ENCODE peak calls at places on chromosomes 12 and 14, in seven cellular contexts. One of them, this sample, is unnamed.
A peak's percentile ranks its signal among the peaks of the same experiment; 100 is the strongest.

GRCh38 chr12:3722368-3722767 is 30.5 kb downstream of the CRACR2A start:
- DNase-seq in lower leg skin: no peak
- DNase-seq in AG09309: no peak
- DNase-seq in left ventricle myocardium inferior: no peak
- DNase-seq in gastrocnemius medialis: no peak
- DNase-seq in BJ: no peak
- DNase-seq in left lung: no peak
- DNase-seq in this sample: no peak

GRCh38 chr12:120719496-120720233 is 6.0 kb upstream of the ACADS start:
- DNase-seq in BJ: no peak
- DNase-seq in left lung: no peak
- DNase-seq in gastrocnemius medialis: no peak
- DNase-seq in left ventricle myocardium inferior: no peak
- DNase-seq in AG09309: no peak
- DNase-seq in lower leg skin: no peak
- DNase-seq in this sample: no peak

GRCh38 chr12:18054925-18055324 is 35.1 kb downstream of the RERGL start:
- DNase-seq in lower leg skin: no peak
- DNase-seq in left lung: no peak
- DNase-seq in BJ: no peak
- DNase-seq in left ventricle myocardium inferior: no peak
- DNase-seq in gastrocnemius medialis: no peak
- DNase-seq in AG09309: no peak
- DNase-seq in this sample: no peak

GRCh38 chr12:22100952-22101748 is 55.1 kb downstream of the CMAS start:
- DNase-seq in AG09309: peak; percentile 31
- DNase-seq in gastrocnemius medialis: no peak
- DNase-seq in left lung: no peak
- DNase-seq in lower leg skin: no peak
- DNase-seq in BJ: no peak
- DNase-seq in left ventricle myocardium inferior: no peak
- DNase-seq in this sample: peak; percentile 13

GRCh38 chr14:45070215-45070614 is 13.7 kb upstream of the PRPF39 start:
- DNase-seq in BJ: no peak
- DNase-seq in left ventricle myocardium inferior: no peak
- DNase-seq in left lung: no peak
- DNase-seq in AG09309: no peak
- DNase-seq in lower leg skin: no peak
- DNase-seq in gastrocnemius medialis: no peak
- DNase-seq in this sample: no peak

GRCh38 chr14:100628225-100628624 is 41.0 kb upstream of the BEGAIN start:
- DNase-seq in lower leg skin: no peak
- DNase-seq in BJ: no peak
- DNase-seq in left lung: no peak
- DNase-seq in left ventricle myocardium inferior: no peak
- DNase-seq in gastrocnemius medialis: no peak
- DNase-seq in AG09309: no peak
- DNase-seq in this sample: no peak

GRCh38 chr14:84042992-84043391 is 1487.0 kb upstream of the FLRT2 start:
- DNase-seq in lower leg skin: no peak
- DNase-seq in BJ: no peak
- DNase-seq in left ventricle myocardium inferior: no peak
- DNase-seq in left lung: no peak
- DNase-seq in gastrocnemius medialis: no peak
- DNase-seq in AG09309: no peak
- DNase-seq in this sample: no peak

GRCh38 chr12:13956060-13956590 is 25.3 kb downstream of the GRIN2B start:
- DNase-seq in left ventricle myocardium inferior: no peak
- DNase-seq in AG09309: no peak
- DNase-seq in BJ: no peak
- DNase-seq in left lung: no peak
- DNase-seq in gastrocnemius medialis: no peak
- DNase-seq in lower leg skin: no peak
- DNase-seq in this sample: no peak

GRCh38 chr14:96121660-96122395 is 82.7 kb downstream of the C14orf132 start:
- DNase-seq in BJ: no peak
- DNase-seq in left lung: no peak
- DNase-seq in AG09309: no peak
- DNase-seq in left ventricle myocardium inferior: no peak
- DNase-seq in lower leg skin: no peak
- DNase-seq in gastrocnemius medialis: no peak
- DNase-seq in this sample: no peak

GRCh38 chr14:62743569-62743968 is 301.7 kb downstream of the KCNH5 start:
- DNase-seq in gastrocnemius medialis: no peak
- DNase-seq in AG09309: no peak
- DNase-seq in left lung: no peak
- DNase-seq in BJ: no peak
- DNase-seq in lower leg skin: no peak
- DNase-seq in left ventricle myocardium inferior: no peak
- DNase-seq in this sample: no peak

GRCh38 chr14:60925286-60925685 is 55.6 kb downstream of the TRMT5 start:
- DNase-seq in AG09309: no peak
- DNase-seq in lower leg skin: no peak
- DNase-seq in left lung: no peak
- DNase-seq in left ventricle myocardium inferior: no peak
- DNase-seq in BJ: no peak
- DNase-seq in gastrocnemius medialis: no peak
- DNase-seq in this sample: no peak

GRCh38 chr12:57840701-57841100 is 5.8 kb downstream of the CTDSP2 start:
- DNase-seq in gastrocnemius medialis: no peak
- DNase-seq in left lung: no peak
- DNase-seq in left ventricle myocardium inferior: no peak
- DNase-seq in lower leg skin: no peak
- DNase-seq in AG09309: no peak
- DNase-seq in BJ: no peak
- DNase-seq in this sample: no peak

DNA sequence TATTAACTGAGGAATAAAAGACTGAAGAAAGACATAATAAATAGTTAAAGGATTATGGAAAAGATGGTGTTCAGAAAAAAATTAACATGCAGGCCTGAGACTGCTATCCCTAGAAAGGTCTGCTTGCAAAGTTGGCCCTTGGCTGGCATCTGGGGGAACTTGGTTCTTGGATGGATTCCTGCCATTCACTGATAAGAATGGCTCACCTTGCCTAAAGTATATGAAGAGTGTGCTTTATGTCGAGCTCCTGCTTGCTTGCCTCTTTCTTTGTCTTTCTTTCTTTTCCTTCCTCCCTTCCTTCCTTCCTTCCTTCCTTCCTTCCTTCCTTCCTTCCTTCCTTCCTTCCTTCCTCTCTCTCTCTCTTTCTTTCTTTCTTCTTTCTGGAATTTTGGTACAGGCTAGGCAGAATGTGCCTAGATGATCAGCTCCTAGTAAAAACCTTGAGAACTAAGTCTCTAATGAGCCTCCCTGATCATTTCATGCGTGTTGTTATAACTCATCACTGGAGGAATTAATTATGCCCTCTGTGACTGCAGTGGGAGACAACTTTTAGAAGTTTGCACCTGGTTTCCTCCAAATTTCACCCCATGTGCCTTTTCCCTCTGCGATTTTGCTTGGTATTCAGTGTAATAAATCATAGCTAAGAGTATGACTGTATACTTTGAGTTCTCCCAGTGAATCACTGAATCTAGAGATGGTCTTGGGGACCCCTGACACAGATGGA is 44.7 kb downstream of the IFT81 start:
- DNase-seq in AG09309: no peak
- DNase-seq in left ventricle myocardium inferior: no peak
- DNase-seq in left lung: no peak
- DNase-seq in lower leg skin: no peak
- DNase-seq in gastrocnemius medialis: no peak
- DNase-seq in BJ: no peak
- DNase-seq in this sample: no peak
- TF ChIP-seq CTCF in AG09309: no peak
- TF ChIP-seq CTCF in left ventricle myocardium inferior: no peak
- TF ChIP-seq CTCF in left lung: no peak
- TF ChIP-seq CTCF in lower leg skin: no peak
- TF ChIP-seq CTCF in gastrocnemius medialis: no peak
- TF ChIP-seq CTCF in BJ: no peak
- TF ChIP-seq CTCF in this sample: no peak

DNA sequence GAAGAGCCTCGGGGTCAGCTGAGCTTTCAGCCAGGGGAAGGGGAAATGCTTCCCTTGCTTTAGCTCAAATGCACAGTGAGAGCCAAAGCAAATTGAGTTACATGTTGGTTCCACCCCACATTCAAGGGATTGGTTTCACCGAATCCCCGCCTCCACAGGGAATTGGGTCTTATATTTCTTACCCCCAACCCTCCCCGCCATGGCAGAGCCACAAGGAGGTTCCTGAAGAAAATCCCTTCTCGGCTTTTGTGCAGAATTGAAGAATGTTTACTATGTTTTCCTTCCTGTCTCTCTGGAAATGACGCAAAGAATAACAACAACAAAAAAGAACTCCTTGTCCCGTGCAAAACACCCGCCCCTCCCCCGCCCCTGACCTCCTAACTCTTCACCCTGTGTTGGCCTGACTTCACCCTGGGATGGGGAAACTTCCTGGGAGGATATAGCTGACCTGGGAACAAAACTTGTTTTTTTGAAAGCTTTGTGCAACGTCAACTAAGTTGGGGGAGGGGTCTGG is 21.9 kb upstream of the CIPC start:
- DNase-seq in gastrocnemius medialis: peak; percentile 72
- DNase-seq in AG09309: no peak
- DNase-seq in left lung: no peak
- DNase-seq in lower leg skin: peak; percentile 87
- DNase-seq in BJ: no peak
- DNase-seq in left ventricle myocardium inferior: peak; percentile 86
- DNase-seq in this sample: no peak
- H3K4me3 ChIP-seq in gastrocnemius medialis: peak overlapping the region; percentile 52
- H3K4me3 ChIP-seq in AG09309: no peak overlapping the region
- H3K4me3 ChIP-seq in left lung: peak overlapping the region; percentile 29
- H3K4me3 ChIP-seq in lower leg skin: no peak overlapping the region
- H3K4me3 ChIP-seq in BJ: no peak overlapping the region
- H3K4me3 ChIP-seq in left ventricle myocardium inferior: peak overlapping the region; percentile 52
- H3K4me3 ChIP-seq in this sample: no peak overlapping the region

GRCh38 chr12:19573866-19574265 is 134.6 kb downstream of the AEBP2 start:
- DNase-seq in lower leg skin: no peak
- DNase-seq in BJ: no peak
- DNase-seq in gastrocnemius medialis: no peak
- DNase-seq in AG09309: no peak
- DNase-seq in left lung: no peak
- DNase-seq in left ventricle myocardium inferior: no peak
- DNase-seq in this sample: no peak

GRCh38 chr12:19576421-19576925 is 137.2 kb downstream of the AEBP2 start:
- DNase-seq in BJ: peak; percentile 39
- DNase-seq in left lung: no peak
- DNase-seq in gastrocnemius medialis: no peak
- DNase-seq in left ventricle myocardium inferior: no peak
- DNase-seq in AG09309: no peak
- DNase-seq in lower leg skin: no peak
- DNase-seq in this sample: no peak

GRCh38 chr12:19574606-19575005 is 135.3 kb downstream of the AEBP2 start:
- DNase-seq in AG09309: no peak
- DNase-seq in gastrocnemius medialis: no peak
- DNase-seq in left ventricle myocardium inferior: no peak
- DNase-seq in left lung: no peak
- DNase-seq in lower leg skin: no peak
- DNase-seq in BJ: no peak
- DNase-seq in this sample: no peak

GRCh38 chr12:19575307-19576243 is 136.3 kb downstream of the AEBP2 start:
- DNase-seq in left ventricle myocardium inferior: peak; percentile 53
- DNase-seq in left lung: no peak
- DNase-seq in BJ: peak; percentile 37
- DNase-seq in gastrocnemius medialis: peak; percentile 6
- DNase-seq in lower leg skin: peak; percentile 36
- DNase-seq in AG09309: no peak
- DNase-seq in this sample: no peak

GRCh38 chr12:19572920-19573558 is 133.7 kb downstream of the AEBP2 start:
- DNase-seq in left lung: no peak
- DNase-seq in lower leg skin: no peak
- DNase-seq in left ventricle myocardium inferior: no peak
- DNase-seq in gastrocnemius medialis: no peak
- DNase-seq in BJ: no peak
- DNase-seq in AG09309: no peak
- DNase-seq in this sample: peak; percentile 15
- TF ChIP-seq CTCF in left lung: no peak
- TF ChIP-seq CTCF in lower leg skin: no peak
- TF ChIP-seq CTCF in left ventricle myocardium inferior: peak; percentile 38
- TF ChIP-seq CTCF in gastrocnemius medialis: no peak
- TF ChIP-seq CTCF in BJ: peak; percentile 63
- TF ChIP-seq CTCF in AG09309: peak; percentile 69
- TF ChIP-seq CTCF in this sample: peak; percentile 75

DNA sequence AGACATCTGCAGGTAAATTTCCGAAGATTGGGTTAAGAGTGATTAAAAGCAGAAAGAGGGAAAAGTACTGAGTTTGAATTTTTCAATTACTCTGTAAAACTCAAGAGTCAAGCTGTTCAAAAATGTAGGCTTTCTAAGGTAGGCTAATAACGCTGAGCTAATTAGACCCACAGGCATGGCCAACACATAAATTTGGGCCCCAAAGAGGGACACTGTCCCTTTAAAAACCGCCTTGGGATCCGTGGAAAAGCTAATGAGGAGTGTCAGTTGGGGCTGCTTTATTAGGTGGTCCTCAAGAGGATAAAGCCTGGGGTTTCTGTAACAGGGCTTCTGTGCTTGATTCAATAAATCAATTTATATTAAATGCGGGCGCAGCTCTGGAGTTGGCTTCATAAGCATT is 222.4 kb downstream of the PPM1H start:
- DNase-seq in left lung: no peak
- DNase-seq in BJ: no peak
- DNase-seq in left ventricle myocardium inferior: no peak
- DNase-seq in lower leg skin: no peak
- DNase-seq in gastrocnemius medialis: no peak
- DNase-seq in AG09309: no peak
- DNase-seq in this sample: no peak
- H3K4me3 ChIP-seq in left lung: no peak overlapping the region
- H3K4me3 ChIP-seq in BJ: no peak overlapping the region
- H3K4me3 ChIP-seq in left ventricle myocardium inferior: no peak overlapping the region
- H3K4me3 ChIP-seq in lower leg skin: no peak overlapping the region
- H3K4me3 ChIP-seq in gastrocnemius medialis: no peak overlapping the region
- H3K4me3 ChIP-seq in AG09309: no peak overlapping the region
- H3K4me3 ChIP-seq in this sample: no peak overlapping the region

GRCh38 chr12:32084017-32084688 is 22.5 kb upstream of the BICD1 start:
- DNase-seq in left ventricle myocardium inferior: no peak
- DNase-seq in lower leg skin: no peak
- DNase-seq in left lung: no peak
- DNase-seq in BJ: no peak
- DNase-seq in AG09309: no peak
- DNase-seq in gastrocnemius medialis: no peak
- DNase-seq in this sample: no peak
- TF ChIP-seq CTCF in left ventricle myocardium inferior: no peak
- TF ChIP-seq CTCF in lower leg skin: no peak
- TF ChIP-seq CTCF in left lung: no peak
- TF ChIP-seq CTCF in BJ: no peak
- TF ChIP-seq CTCF in AG09309: no peak
- TF ChIP-seq CTCF in gastrocnemius medialis: no peak
- TF ChIP-seq CTCF in this sample: no peak

GRCh38 chr14:35391388-35391710 is 13.2 kb downstream of the NFKBIA start:
- DNase-seq in left lung: no peak
- DNase-seq in AG09309: no peak
- DNase-seq in gastrocnemius medialis: no peak
- DNase-seq in left ventricle myocardium inferior: no peak
- DNase-seq in BJ: no peak
- DNase-seq in lower leg skin: no peak
- DNase-seq in this sample: no peak
- H3K4me3 ChIP-seq in left lung: no peak overlapping the region
- H3K4me3 ChIP-seq in AG09309: no peak overlapping the region
- H3K4me3 ChIP-seq in gastrocnemius medialis: no peak overlapping the region
- H3K4me3 ChIP-seq in left ventricle myocardium inferior: no peak overlapping the region
- H3K4me3 ChIP-seq in BJ: no peak overlapping the region
- H3K4me3 ChIP-seq in lower leg skin: no peak overlapping the region
- H3K4me3 ChIP-seq in this sample: no peak overlapping the region

This sample was measured in GM06990.